ENCODE peak calls at places on chromosomes 5 and 9, in nine cellular contexts. D is stomach, Y is cardiac muscle cell, K is transverse colon, F is tibial nerve, G is mucosa of descending colon, A is IMR-90, O is sigmoid colon, M is right lobe of liver. T is an unnamed sample. For H3K36me3, the result is how much of the 10 kb centered on the place peaks cover.

GRCh38 chr9:120392245-120392644 is 187.7 kb downstream of the CDK5RAP2 start:
- DNase-seq in D (no peak), Y (no peak), K (no peak), F (no peak), G (no peak), A (no peak), O (no peak), M (no peak), T (no peak)

GRCh38 chr9:86407022-86407421 is 52.8 kb upstream of the TUT7 start:
- DNase-seq in D (peak), Y (peak), K (no peak), F (no peak), G (no peak), A (peak), O (no peak), M (peak), T (no peak)

GRCh38 chr5:86968311-86968753 is 299.4 kb upstream of the RASA1 start:
- DNase-seq in D (no peak), Y (peak), K (no peak), F (no peak), G (no peak), A (peak), O (no peak), M (no peak), T (no peak)

GRCh38 chr9:2023532-2023931 is 8.4 kb downstream of the SMARCA2 start:
- DNase-seq in D (no peak), Y (no peak), K (no peak), F (no peak), G (no peak), A (no peak), O (no peak), M (no peak), T (no peak)

GRCh38 chr9:20684035-20684864 is at the start of gene FOCAD:
- DNase-seq in D (peak), Y (peak), K (peak), F (peak), G (peak), A (peak), O (peak), M (peak), T (peak)

GRCh38 chr9:89664896-89665329 is 60.1 kb downstream of the GADD45G start:
- DNase-seq in D (peak), Y (no peak), K (peak), F (no peak), G (peak), A (no peak), O (no peak), M (peak), T (no peak)

GRCh38 chr5:58259685-58260152 is 200.2 kb downstream of the PLK2 start:
- DNase-seq in D (no peak), Y (peak), K (no peak), F (no peak), G (no peak), A (peak), O (no peak), M (no peak), T (peak)

GRCh38 chr5:151038292-151038745 is 17.9 kb downstream of the GPX3 start:
- DNase-seq in D (no peak), Y (no peak), K (no peak), F (no peak), G (no peak), A (no peak), O (no peak), M (no peak), T (no peak)

GRCh38 chr5:59071755-59072549 is 489.1 kb downstream of the RAB3C start:
- DNase-seq in D (no peak), Y (no peak), K (no peak), F (no peak), G (no peak), A (no peak), O (no peak), M (no peak), T (no peak)

GRCh38 chr5:175920506-175920865 is 47.6 kb downstream of the THOC3 start:
- DNase-seq in D (no peak), Y (no peak), K (no peak), F (no peak), G (no peak), A (no peak), O (no peak), M (no peak), T (no peak)

GRCh38 chr5:110054240-110054639 is 364.5 kb downstream of the MAN2A1 start:
- DNase-seq in D (peak), Y (peak), K (peak), F (no peak), G (peak), A (peak), O (peak), M (no peak), T (peak)

GRCh38 chr5:132313961-132314432 is 19.8 kb downstream of the SLC22A4 start:
- DNase-seq in D (no peak), Y (no peak), K (no peak), F (no peak), G (no peak), A (no peak), O (no peak), M (no peak), T (no peak)

GRCh38 chr5:98938459-98938858 is 9.7 kb upstream of the CHD1 start:
- DNase-seq in D (no peak), Y (peak), K (no peak), F (no peak), G (no peak), A (peak), O (no peak), M (no peak), T (no peak)

GRCh38 chr5:41510176-41510831 is at the start of gene PLCXD3:
- DNase-seq in D (peak), Y (peak), K (no peak), F (no peak), G (peak), A (no peak), O (peak), M (no peak), T (peak)

GRCh38 chr5:139210585-139210984 is 12.4 kb upstream of the SIL1 start:
- DNase-seq in D (no peak), Y (no peak), K (no peak), F (no peak), G (no peak), A (no peak), O (no peak), M (no peak), T (no peak)

GRCh38 chr9:13744233-13744954 is 464.9 kb upstream of the MPDZ start:
- DNase-seq in D (no peak), Y (no peak), K (no peak), F (no peak), G (no peak), A (no peak), O (no peak), M (no peak), T (no peak)

GRCh38 chr5:112830378-112830777 is 30.7 kb upstream of the SRP19 start:
- DNase-seq in D (no peak), Y (no peak), K (no peak), F (no peak), G (no peak), A (no peak), O (no peak), M (no peak), T (no peak)
- H3K36me3 ChIP-seq in D (half or more), Y (under half), K (under half), F (half or more), G (under half), A (under half), O (under half), M (under half), T (under half)

DNA sequence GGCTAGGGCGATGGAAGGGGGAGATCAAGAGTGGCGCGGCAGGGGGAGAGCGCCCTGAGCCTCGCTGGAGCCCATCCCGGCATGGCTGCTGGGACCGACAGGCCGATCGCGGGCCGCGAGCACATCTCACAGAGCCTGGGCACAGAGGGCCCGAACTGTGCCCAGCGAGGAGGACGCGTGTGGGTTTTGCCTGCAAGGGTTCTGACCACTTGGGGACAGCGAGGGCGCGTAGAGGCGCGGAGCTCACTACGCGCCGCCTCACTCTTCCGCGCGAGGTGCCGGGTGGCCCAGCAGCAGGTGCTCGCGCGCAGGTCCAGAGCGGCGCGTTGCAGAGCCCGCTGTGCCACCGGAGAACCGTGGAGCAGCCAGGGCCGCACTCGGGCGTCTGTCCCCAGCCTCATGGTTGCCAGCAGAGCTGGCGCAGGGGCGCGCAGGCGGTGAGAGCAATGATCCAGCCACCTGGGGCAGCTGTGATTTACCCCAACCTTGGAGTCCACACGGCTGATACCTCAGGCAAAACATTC is 16.3 kb upstream of the PITX1 start:
- DNase-seq in D (no peak), Y (no peak), K (no peak), F (no peak), G (no peak), A (no peak), O (no peak), M (no peak), T (no peak)
- TF ChIP-seq CTCF in D (no peak), Y (no peak), K (no peak), F (no peak), G (no peak), A (no peak), O (no peak), M (no peak), T (no peak)

DNA sequence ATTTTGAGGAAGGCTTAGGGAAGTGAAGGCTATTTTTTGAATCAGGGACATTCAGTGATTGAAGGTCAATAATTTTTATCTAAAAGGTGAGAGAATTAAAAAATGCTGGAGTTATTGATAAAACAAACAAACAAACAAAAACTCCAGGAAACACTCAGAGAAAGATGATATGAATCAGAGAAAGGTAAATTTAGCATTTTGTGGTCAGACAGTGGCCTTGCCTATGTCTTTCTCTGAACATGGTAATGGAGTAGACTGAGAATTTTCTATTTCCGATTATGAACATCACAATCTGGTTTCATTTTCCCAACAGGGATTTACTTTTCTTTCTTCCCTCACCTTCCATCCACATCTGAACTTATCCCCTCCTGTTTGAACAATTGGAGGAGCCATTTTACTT is 353.6 kb upstream of the RIOK2 start:
- DNase-seq in D (no peak), Y (no peak), K (no peak), F (no peak), G (no peak), A (no peak), O (no peak), M (no peak), T (no peak)
- H3K36me3 ChIP-seq in D (under half), Y (under half), K (under half), F (under half), G (under half), A (under half), O (under half), M (under half), T (under half)

GRCh38 chr9:83715794-83716193 is 8.0 kb upstream of the UBQLN1 start:
- DNase-seq in D (no peak), Y (no peak), K (no peak), F (no peak), G (no peak), A (no peak), O (no peak), M (no peak), T (no peak)

GRCh38 chr9:83708515-83709158 is 879 bp upstream of the UBQLN1 start:
- DNase-seq in D (peak), Y (peak), K (peak), F (peak), G (peak), A (peak), O (peak), M (peak), T (peak)

GRCh38 chr9:83715221-83715620 is 7.5 kb upstream of the UBQLN1 start:
- DNase-seq in D (no peak), Y (no peak), K (no peak), F (no peak), G (no peak), A (peak), O (no peak), M (no peak), T (no peak)

DNA sequence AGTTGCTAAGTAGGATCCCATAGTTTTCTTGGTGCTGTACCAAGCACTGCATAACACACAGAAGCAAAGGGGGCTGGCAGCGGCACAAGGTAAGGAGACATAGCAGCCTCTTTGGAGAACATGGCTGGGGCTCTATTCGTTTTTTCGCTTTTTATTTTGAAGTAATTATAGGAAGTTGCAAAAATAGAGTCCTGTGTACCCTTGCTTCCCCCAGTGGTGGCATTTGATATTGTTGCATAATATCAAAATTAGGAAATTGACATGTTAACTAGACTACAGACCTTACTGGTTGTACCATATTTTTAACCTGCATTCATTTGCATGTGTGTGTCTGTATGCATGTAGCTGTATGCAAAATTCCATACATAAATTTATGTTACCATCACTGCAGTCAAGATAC is 6.6 kb upstream of the UBQLN1 start:
- DNase-seq in D (no peak), Y (no peak), K (no peak), F (no peak), G (no peak), A (no peak), O (no peak), M (no peak), T (no peak)
- TF ChIP-seq CTCF in D (no peak), Y (peak), K (no peak), F (no peak), G (no peak), A (peak), O (no peak), M (peak), T (peak)